ENCODE peak calls at places on chromosomes 4 and X, in nine cellular contexts. U, S, F, I, O, R, H, X and P are unnamed samples.

GRCh38 chrX:107716045-107716684 is 59.4 kb downstream of the TSC22D3 start:
- DNase-seq in O (peak), I (peak), R (peak), S (no peak), H (peak), F (no peak), U (peak), X (peak), P (peak)

GRCh38 chrX:69062493-69062892 is 102.8 kb downstream of the PJA1 start:
- DNase-seq in F (peak), I (no peak), H (no peak), R (no peak), U (no peak), S (no peak), X (no peak), O (no peak), P (no peak)

GRCh38 chrX:51802917-51803688 is 59.9 kb downstream of the GSPT2 start:
- DNase-seq in U (peak), H (peak), R (peak), X (peak), S (peak), F (peak), O (no peak), I (no peak), P (peak)

GRCh38 chr4:38867478-38868054 is at the start of gene FAM114A1:
- DNase-seq in I (peak), S (no peak), X (peak), H (peak), U (peak), O (peak), R (peak), F (peak), P (peak)

GRCh38 chr4:76301068-76301774 is 5.3 kb upstream of the STBD1 start:
- DNase-seq in O (no peak), R (peak), F (no peak), U (no peak), S (peak), H (no peak), X (no peak), I (no peak), P (peak)

GRCh38 chrX:101359966-101360365 is 11.4 kb upstream of the TIMM8A start:
- DNase-seq in R (no peak), O (no peak), F (no peak), H (no peak), U (no peak), X (no peak), I (no peak), S (no peak), P (no peak)

GRCh38 chr4:139978692-139979091 is 175.3 kb downstream of the MAML3 start:
- DNase-seq in X (no peak), O (no peak), I (no peak), S (no peak), U (no peak), R (peak), H (peak), F (no peak), P (peak)

GRCh38 chrX:66150188-66150587 is 13.9 kb upstream of the HEPH start:
- DNase-seq in U (no peak), I (no peak), X (no peak), S (no peak), O (no peak), H (no peak), F (no peak), R (no peak), P (no peak)

GRCh38 chr4:73499996-73500765 is 18.6 kb downstream of the AFM start:
- DNase-seq in X (no peak), H (no peak), U (peak), S (no peak), F (no peak), R (no peak), I (no peak), O (no peak), P (no peak)

GRCh38 chr4:150072906-150073714 is 5.1 kb upstream of the DCLK2 start:
- DNase-seq in F (no peak), U (peak), S (no peak), H (no peak), X (no peak), O (no peak), R (no peak), I (no peak), P (no peak)

GRCh38 chr4:112857461-112857860 is 192.0 kb upstream of the ANK2 start:
- DNase-seq in U (peak), S (peak), I (no peak), F (no peak), X (no peak), O (no peak), H (no peak), R (no peak), P (no peak)

GRCh38 chr4:71411976-71412375 is 73.2 kb downstream of the SLC4A4 start:
- DNase-seq in R (no peak), X (no peak), S (no peak), O (no peak), I (no peak), F (no peak), H (no peak), U (no peak), P (no peak)

GRCh38 chr4:38868055-38868965 is 704 bp downstream of the FAM114A1 start:
- DNase-seq in H (no peak), U (peak), X (peak), I (peak), R (no peak), F (peak), O (peak), S (no peak), P (no peak)

GRCh38 chrX:23035493-23035892 is 35.7 kb downstream of the DDX53 start:
- DNase-seq in R (no peak), F (no peak), U (no peak), S (no peak), I (no peak), H (no peak), O (no peak), X (peak), P (no peak)

GRCh38 chr4:76194325-76194724 is 19.3 kb downstream of the SCARB2 start:
- DNase-seq in H (no peak), R (no peak), I (no peak), U (peak), S (peak), F (no peak), O (no peak), X (no peak), P (no peak)

GRCh38 chr4:2832309-2832980 is 11.2 kb upstream of the ADD1 start:
- DNase-seq in H (peak), F (no peak), S (no peak), U (no peak), O (peak), X (peak), R (no peak), I (peak), P (peak)

GRCh38 chr4:76562161-76562560 is 127.1 kb downstream of the SHROOM3 start:
- DNase-seq in F (no peak), O (no peak), X (no peak), R (no peak), I (no peak), H (no peak), U (no peak), S (no peak), P (no peak)

GRCh38 chr4:32129967-32130366 is 1409.8 kb downstream of the PCDH7 start:
- DNase-seq in O (no peak), S (no peak), X (no peak), U (no peak), H (no peak), I (no peak), R (no peak), F (no peak), P (no peak)

GRCh38 chrX:41317487-41318208 is 16.3 kb upstream of the DDX3X start:
- DNase-seq in X (no peak), U (no peak), I (no peak), O (no peak), R (no peak), F (no peak), H (no peak), S (no peak), P (no peak)

GRCh38 chrX:40439625-40440532 is 140.9 kb upstream of the ATP6AP2 start:
- DNase-seq in S (no peak), H (no peak), F (no peak), X (no peak), U (no peak), O (no peak), I (no peak), R (no peak), P (no peak)

GRCh38 chrX:115494133-115494532 is 66.8 kb upstream of the PLS3 start:
- DNase-seq in R (no peak), S (no peak), I (no peak), H (no peak), U (peak), O (no peak), X (no peak), F (no peak), P (no peak)

GRCh38 chrX:17750436-17750835 is 13.1 kb downstream of the SCML1 start:
- DNase-seq in X (no peak), R (no peak), H (no peak), O (no peak), I (no peak), F (no peak), U (no peak), S (no peak), P (no peak)

GRCh38 chr4:148770848-148771247 is 328.6 kb upstream of the NR3C2 start:
- DNase-seq in H (no peak), X (no peak), I (no peak), R (no peak), F (no peak), S (no peak), U (peak), O (no peak), P (no peak)

GRCh38 chr4:12703076-12703475 is 781.1 kb downstream of the RAB28 start:
- DNase-seq in R (no peak), S (no peak), H (no peak), X (no peak), I (no peak), O (no peak), F (no peak), U (no peak), P (no peak)

GRCh38 chr4:188892837-188893236 is 753.6 kb downstream of the TRIML1 start:
- DNase-seq in O (no peak), I (no peak), R (no peak), H (no peak), S (no peak), X (no peak), F (no peak), U (no peak), P (no peak)

GRCh38 chrX:68827256-68827655 is 1.6 kb upstream of the EFNB1 start:
- DNase-seq in S (no peak), X (no peak), H (no peak), F (no peak), U (no peak), I (no peak), R (no peak), O (no peak), P (no peak)

GRCh38 chr4:2797545-2798305 is 4.8 kb downstream of the SH3BP2 start:
- DNase-seq in F (peak), X (no peak), H (peak), S (no peak), I (peak), O (peak), R (no peak), U (no peak), P (no peak)

GRCh38 chrX:20547649-20548051 is 280.9 kb upstream of the RPS6KA3 start:
- DNase-seq in F (no peak), U (no peak), X (no peak), R (peak), H (no peak), I (no peak), S (no peak), O (peak), P (peak)

GRCh38 chr4:55184600-55185523 is 59.5 kb upstream of the KDR start:
- DNase-seq in F (peak), S (no peak), X (peak), O (no peak), I (no peak), R (peak), U (no peak), H (no peak), P (peak)

GRCh38 chr4:163367651-163368050 is 24.0 kb downstream of the NPY5R start:
- DNase-seq in S (no peak), H (no peak), O (no peak), R (no peak), F (no peak), X (no peak), I (no peak), U (no peak), P (no peak)

GRCh38 chr4:92580816-92581215 is 277.1 kb downstream of the GRID2 start:
- DNase-seq in F (no peak), U (no peak), R (no peak), S (no peak), H (no peak), O (no peak), I (no peak), X (no peak), P (no peak)

GRCh38 chr4:89056953-89057398 is at the start of gene FAM13A:
- DNase-seq in I (peak), U (peak), X (peak), F (peak), H (no peak), O (peak), R (peak), S (peak), P (no peak)

GRCh38 chr4:89056292-89056952 is 563 bp downstream of the FAM13A start:
- DNase-seq in R (no peak), X (no peak), S (no peak), H (no peak), F (no peak), O (no peak), U (no peak), I (no peak), P (no peak)

GRCh38 chr4:89049853-89050252 is 7.1 kb downstream of the FAM13A start:
- DNase-seq in X (no peak), U (no peak), I (no peak), R (no peak), O (no peak), H (no peak), S (no peak), F (no peak), P (no peak)

GRCh38 chr4:89054627-89055026 is 2.4 kb downstream of the FAM13A start:
- DNase-seq in F (no peak), O (no peak), R (no peak), I (no peak), U (no peak), X (no peak), S (no peak), H (no peak), P (no peak)

DNA sequence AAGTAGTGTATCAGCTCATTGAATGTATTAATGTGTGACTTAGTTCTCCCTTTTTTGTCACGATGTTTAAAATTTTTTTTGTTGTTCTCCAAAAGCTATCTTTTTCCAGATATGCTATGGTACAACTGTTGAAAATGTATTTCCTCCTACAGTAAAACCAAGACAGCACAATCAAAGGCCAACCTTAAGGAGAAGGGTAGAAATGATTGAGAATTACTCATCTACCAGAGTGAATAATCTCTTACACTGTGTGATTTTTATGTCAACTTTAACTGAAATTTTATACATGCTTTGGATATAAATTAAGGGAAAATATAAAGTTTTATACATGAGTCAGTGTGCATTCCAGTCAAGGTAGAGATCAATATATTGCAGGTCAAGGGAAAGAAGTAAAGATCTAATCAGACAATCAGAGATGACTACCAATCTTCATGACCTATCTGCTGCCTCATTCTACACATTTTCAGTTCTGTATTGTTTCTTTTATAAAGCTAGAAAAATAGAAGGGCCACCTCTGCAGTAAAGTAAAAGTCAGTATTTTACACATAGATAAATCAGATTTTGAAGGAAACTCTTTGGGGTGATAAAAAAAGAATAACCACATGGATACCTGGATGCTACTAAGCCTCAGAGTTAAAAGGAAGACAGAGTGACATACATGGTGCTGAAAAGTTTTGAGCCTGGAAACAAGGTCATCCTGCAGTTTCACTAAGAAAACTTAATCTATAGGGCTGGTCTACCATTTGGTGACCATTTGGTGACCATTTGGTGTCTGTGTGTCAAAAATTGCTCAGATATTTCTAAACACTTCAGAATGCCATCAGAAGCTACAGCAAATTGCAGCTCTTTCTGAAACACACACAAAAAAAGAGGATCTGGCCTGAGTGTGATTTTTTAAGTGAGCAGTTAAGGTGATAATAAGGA is 1.6 kb downstream of the FAM13A start:
- DNase-seq in F (no peak), U (no peak), I (no peak), H (no peak), X (no peak), S (no peak), O (no peak), R (no peak), P (no peak)
- TF ChIP-seq CTCF in F (no peak), U (no peak), I (no peak), H (no peak), X (no peak), S (no peak), O (no peak), R (no peak), P (no peak)

GRCh38 chr4:43238018-43238417 is 345.5 kb downstream of the GRXCR1 start:
- DNase-seq in R (no peak), X (no peak), I (no peak), S (no peak), O (no peak), H (no peak), F (no peak), U (no peak), P (no peak)
- TF ChIP-seq CTCF in R (no peak), X (no peak), I (no peak), S (no peak), O (no peak), H (no peak), F (no peak), U (no peak), P (no peak)

GRCh38 chr4:121823505-121824170 is at the start of gene CCNA2:
- DNase-seq in S (peak), X (peak), U (peak), F (peak), I (peak), R (peak), H (peak), O (peak), P (peak)

GRCh38 chr4:121824171-121824527 is 466 bp upstream of the CCNA2 start:
- DNase-seq in F (no peak), H (no peak), I (no peak), R (no peak), S (no peak), U (no peak), X (no peak), O (no peak), P (no peak)

GRCh38 chr4:121822047-121822446 is 1.6 kb downstream of the CCNA2 start:
- DNase-seq in O (no peak), S (no peak), X (no peak), R (no peak), H (no peak), F (no peak), I (no peak), U (no peak), P (no peak)

GRCh38 chr4:121824950-121825349 is 1.3 kb upstream of the CCNA2 start:
- DNase-seq in S (no peak), R (no peak), X (no peak), O (no peak), H (no peak), I (no peak), F (no peak), U (no peak), P (no peak)

DNA sequence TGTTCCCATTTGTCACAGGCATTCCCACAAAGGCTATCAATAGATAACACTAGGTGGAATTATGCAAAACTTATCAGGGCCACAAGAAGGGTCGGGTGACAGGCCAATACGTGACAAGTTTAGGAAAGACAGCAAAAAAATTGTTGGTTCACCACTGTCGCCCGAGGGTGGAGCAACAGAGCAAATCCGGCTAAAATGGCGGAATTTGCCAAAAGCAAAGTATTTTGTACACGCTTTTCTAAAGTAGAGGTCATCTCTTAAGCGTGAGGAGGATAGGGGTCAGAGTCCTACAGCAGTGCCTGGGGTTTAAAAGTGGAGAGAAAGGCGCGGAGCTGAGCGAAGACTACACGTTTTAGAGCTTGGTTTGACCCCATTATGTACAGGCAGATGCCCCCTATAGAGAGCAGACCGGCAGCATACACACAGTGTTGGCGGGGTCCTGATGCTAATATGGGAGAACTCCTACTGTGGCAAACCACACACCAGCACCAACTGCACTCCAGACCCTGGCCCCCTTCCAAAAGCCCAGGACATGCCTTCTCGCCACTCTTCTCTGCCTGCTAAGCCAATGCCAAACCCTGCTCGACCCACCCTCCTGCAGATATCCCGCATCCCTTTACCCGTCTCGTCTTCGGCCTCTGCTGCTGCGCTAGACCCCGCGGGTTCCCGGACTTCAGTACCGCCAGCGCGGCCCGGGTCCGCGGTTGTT is 733 bp downstream of the CCNA2 start:
- DNase-seq in O (peak), S (no peak), H (no peak), X (peak), U (peak), F (peak), I (peak), R (peak), P (peak)
- TF ChIP-seq CTCF in O (no peak), S (peak), H (no peak), X (peak), U (no peak), F (no peak), I (no peak), R (peak), P (no peak)

DNA sequence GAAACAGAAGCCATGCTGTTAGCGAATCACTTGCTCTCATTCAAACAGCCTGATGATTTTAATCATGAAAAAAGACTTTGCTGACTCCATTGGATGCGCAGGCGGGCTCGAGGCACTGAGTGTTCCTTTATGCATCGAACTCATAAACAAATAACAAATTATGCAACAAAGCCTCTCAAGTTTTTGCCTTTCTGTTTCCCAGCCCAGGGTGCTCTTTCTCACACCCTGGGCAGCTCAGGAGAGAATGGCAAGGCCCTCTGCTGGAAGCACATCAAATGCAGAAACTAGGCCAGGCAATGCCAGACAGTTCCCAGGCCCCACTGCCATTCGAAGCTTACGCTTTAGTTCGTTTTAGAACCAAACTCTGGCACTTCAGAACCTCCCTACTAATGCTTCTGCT is 19.8 kb downstream of the ETNPPL start:
- DNase-seq in H (no peak), U (no peak), F (no peak), O (no peak), X (peak), S (no peak), I (no peak), R (no peak), P (no peak)
- TF ChIP-seq CTCF in H (no peak), U (no peak), F (no peak), O (no peak), X (peak), S (peak), I (no peak), R (no peak), P (no peak)